ENCODE peak calls at places on chromosomes 1 and 21, in nine cellular contexts. E is mammary epithelial cell, D is AG04450, U is lower lobe of right lung, T is spleen, Z is right atrium auricular region, L is tibial artery, B is K562, V is pancreas. M is an unnamed sample.
A peak's percentile ranks its signal among the peaks of the same experiment; 100 is the strongest.

GRCh38 chr1:98364544-98364943 is 297.0 kb upstream of the SNX7 start:
- DNase-seq in E (no peak), D (no peak), U (no peak), T (no peak), Z (no peak), L (no peak), B (no peak), V (no peak), M (no peak)

GRCh38 chr1:193451606-193452005 is 265.2 kb upstream of the B3GALT2 start:
- DNase-seq in E (no peak), D (no peak), U (no peak), T (no peak), Z (no peak), L (no peak), B (no peak), V (no peak), M (no peak)

GRCh38 chr1:205472737-205473565 is 17.1 kb upstream of the BLACAT1 start:
- DNase-seq in E (no peak), D (no peak), U (no peak), T (no peak), Z (no peak), L (no peak), B (no peak), V (no peak), M (no peak)

GRCh38 chr1:215277537-215277936 is 195.0 kb downstream of the KCNK2 start:
- DNase-seq in E (peak; percentile 14), D (peak; percentile 59), U (no peak), T (no peak), Z (no peak), L (no peak), B (no peak), V (no peak), M (no peak)

GRCh38 chr21:36873511-36873910 is 93.0 kb downstream of the HLCS start:
- DNase-seq in E (no peak), D (no peak), U (no peak), T (no peak), Z (no peak), L (no peak), B (no peak), V (no peak), M (no peak)

GRCh38 chr1:905071-905749 is 18.5 kb upstream of the SAMD11 start:
- DNase-seq in E (no peak), D (no peak), U (peak; percentile 63), T (peak; percentile 83), Z (peak; percentile 80), L (peak; percentile 55), B (no peak), V (peak; percentile 36), M (no peak)

GRCh38 chr1:32666866-32667566 is 16.0 kb downstream of the RBBP4 start:
- DNase-seq in E (no peak), D (no peak), U (peak; percentile 74), T (no peak), Z (no peak), L (no peak), B (peak; percentile 34), V (no peak), M (no peak)

GRCh38 chr1:231053493-231054162 is 13.6 kb upstream of the FAM89A start:
- DNase-seq in E (no peak), D (peak; percentile 53), U (no peak), T (no peak), Z (no peak), L (no peak), B (peak; percentile 85), V (peak; percentile 43), M (no peak)

GRCh38 chr1:36092166-36092797 is 3.6 kb downstream of the ADPRS start:
- DNase-seq in E (no peak), D (no peak), U (no peak), T (peak; percentile 67), Z (no peak), L (no peak), B (no peak), V (no peak), M (no peak)

GRCh38 chr21:45277101-45278045 is 10.3 kb downstream of the POFUT2 start:
- DNase-seq in E (no peak), D (no peak), U (peak; percentile 41), T (peak; percentile 64), Z (no peak), L (peak; percentile 12), B (no peak), V (no peak), M (no peak)

GRCh38 chr1:219876798-219877209 is 51.6 kb downstream of the SLC30A10 start:
- DNase-seq in E (no peak), D (no peak), U (no peak), T (no peak), Z (no peak), L (no peak), B (peak; percentile 85), V (no peak), M (peak; percentile 20)
- TF ChIP-seq CTCF in E (no peak), D (no peak), U (no peak), T (no peak), Z (no peak), L (no peak), B (peak; percentile 77), V (no peak), M (no peak)

DNA sequence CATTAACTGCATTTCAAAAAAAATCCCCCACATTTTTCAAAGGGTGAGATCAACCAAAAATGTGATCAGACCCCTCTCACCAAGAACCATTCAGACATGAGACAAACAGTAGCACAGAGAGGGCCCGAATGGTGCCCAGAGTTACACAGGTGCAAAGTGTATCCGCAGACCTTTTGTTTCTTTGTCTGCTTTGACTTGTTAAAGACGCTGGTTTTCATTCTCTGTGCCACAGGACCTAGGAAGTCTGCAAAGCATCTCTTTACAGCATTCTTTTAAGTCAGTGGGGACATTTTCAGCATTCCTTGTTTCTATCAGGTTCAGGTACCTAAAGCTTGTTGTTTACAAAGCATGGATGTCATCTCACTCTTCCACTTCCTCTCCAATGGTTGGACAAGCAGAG is 87.2 kb upstream of the MAP1LC3C start:
- DNase-seq in E (no peak), D (no peak), U (no peak), T (no peak), Z (no peak), L (no peak), B (no peak), V (no peak), M (no peak)
- H3K27ac ChIP-seq in E (no peak overlapping the region), D (no peak overlapping the region), U (no peak overlapping the region), T (no peak overlapping the region), Z (no peak overlapping the region), L (no peak overlapping the region), B (no peak overlapping the region), V (no peak overlapping the region), M (no peak overlapping the region)

DNA sequence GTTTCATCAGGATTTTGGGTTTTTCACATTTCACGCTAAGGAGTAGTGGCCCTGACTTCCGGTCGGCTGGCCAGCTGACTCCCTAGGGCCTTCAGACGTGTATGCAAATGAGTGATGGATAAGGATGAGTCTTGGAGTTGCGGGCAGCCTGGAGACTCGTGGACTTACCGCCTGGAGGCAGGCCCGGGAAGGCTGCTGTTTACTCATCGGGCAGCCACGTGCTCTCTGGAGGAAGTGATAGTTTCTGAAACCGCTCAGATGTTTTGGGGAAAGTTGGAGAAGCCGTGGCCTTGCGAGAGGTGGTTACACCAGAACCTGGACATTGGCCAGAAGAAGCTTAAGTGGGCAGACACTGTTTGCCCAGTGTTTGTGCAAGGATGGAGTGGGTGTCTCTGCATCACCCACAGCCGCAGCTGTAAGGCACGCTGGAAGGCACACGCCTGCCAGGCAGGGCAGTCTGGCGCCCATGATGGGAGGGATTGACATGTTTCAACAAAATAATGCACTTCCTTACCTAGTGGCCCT is 23.1 kb upstream of the TNFRSF1B start:
- DNase-seq in E (peak; percentile 98), D (peak; percentile 94), U (peak; percentile 87), T (peak; percentile 91), Z (peak; percentile 95), L (peak; percentile 93), B (peak; percentile 58), V (no peak), M (peak; percentile 92)
- TF ChIP-seq CTCF in E (no peak), D (no peak), U (peak; percentile 12), T (peak; percentile 22), Z (no peak), L (no peak), B (no peak), V (no peak), M (no peak)

GRCh38 chr1:152517237-152517811 is 3.0 kb downstream of the CRCT1 start:
- DNase-seq in E (peak; percentile 66), D (no peak), U (no peak), T (no peak), Z (no peak), L (no peak), B (no peak), V (no peak), M (peak; percentile 67)

GRCh38 chr1:152513081-152513480 is 1.2 kb upstream of the CRCT1 start:
- DNase-seq in E (no peak), D (no peak), U (no peak), T (no peak), Z (no peak), L (no peak), B (no peak), V (no peak), M (no peak)

GRCh38 chr1:152515454-152515823 is 1.2 kb downstream of the CRCT1 start:
- DNase-seq in E (peak; percentile 46), D (no peak), U (no peak), T (no peak), Z (no peak), L (no peak), B (no peak), V (no peak), M (no peak)

GRCh38 chr1:152516082-152516481 is 1.8 kb downstream of the CRCT1 start:
- DNase-seq in E (no peak), D (no peak), U (no peak), T (no peak), Z (no peak), L (no peak), B (no peak), V (no peak), M (no peak)

DNA sequence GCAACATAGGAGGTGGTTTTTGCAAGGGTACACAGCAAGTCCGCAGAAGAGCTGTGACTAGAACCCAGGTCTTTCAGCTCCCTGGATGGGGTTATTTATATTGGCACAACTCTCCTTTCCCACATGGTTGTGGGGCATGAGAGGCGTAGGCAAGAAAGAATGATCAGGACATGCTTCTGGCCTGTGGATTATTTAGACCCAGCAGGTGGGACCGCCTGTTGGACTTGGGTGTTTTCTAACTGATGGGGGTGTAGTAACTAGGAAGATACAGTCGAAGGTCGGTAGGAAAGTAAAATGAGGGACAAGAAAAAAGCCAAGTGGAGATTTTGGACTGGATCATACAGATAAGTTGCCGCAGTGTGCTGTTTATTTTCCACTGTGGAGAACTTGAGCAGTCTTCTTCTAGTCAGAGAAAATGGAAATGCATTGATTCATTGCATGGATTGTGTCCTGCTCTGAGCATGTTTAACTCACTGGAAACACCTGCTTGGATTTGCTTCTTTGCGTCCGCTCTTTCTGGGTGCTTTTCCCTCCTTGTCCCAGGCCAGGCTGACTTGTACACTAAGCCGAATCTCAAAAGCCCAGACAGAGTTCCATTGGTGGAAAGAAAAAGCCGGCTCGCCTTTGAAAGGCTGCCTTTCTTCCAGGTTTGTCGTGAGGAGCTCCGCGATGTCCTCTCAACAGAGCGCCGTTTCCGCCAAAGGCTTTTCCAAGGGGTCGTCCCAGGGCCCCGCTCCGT is 602 bp downstream of the CRCT1 start:
- DNase-seq in E (no peak), D (no peak), U (no peak), T (no peak), Z (no peak), L (no peak), B (no peak), V (no peak), M (no peak)
- H3K27ac ChIP-seq in E (no peak overlapping the region), D (no peak overlapping the region), U (no peak overlapping the region), T (no peak overlapping the region), Z (no peak overlapping the region), L (no peak overlapping the region), B (no peak overlapping the region), V (no peak overlapping the region), M (no peak overlapping the region)